ENCODE peak calls at places on chromosomes 4 and X, in nine cellular contexts. Y is cardiac fibroblast, Z is fibroblast of the aortic adventitia, P is retinal pigment epithelial cell, F is glutamatergic neuron, O is A549, B is activated B cell treated with CpG ODN at 0.5 μM for 24 hours, H is BJ, G is colonic mucosa. C is an unnamed sample.

GRCh38 chrX:96182366-96182765 is 502.3 kb upstream of the DIAPH2 start:
- DNase-seq in Y (peak), Z (peak), P (peak), F (peak), O (no peak), B (no peak), H (no peak), G (peak), C (peak)

GRCh38 chrX:100636321-100636991 is at the start of gene TSPAN6:
- DNase-seq in Y (peak), Z (peak), P (peak), F (peak), O (peak), B (peak), H (peak), G (peak), C (peak)

GRCh38 chrX:3690140-3690539 is 23.3 kb downstream of the PRKX start:
- DNase-seq in Y (no peak), Z (peak), P (no peak), F (no peak), O (no peak), B (no peak), H (no peak), G (no peak), C (no peak)

GRCh38 chrX:94515009-94515408 is 841.0 kb downstream of the FAM133A start:
- DNase-seq in Y (no peak), Z (no peak), P (no peak), F (no peak), O (no peak), B (no peak), H (no peak), G (no peak), C (no peak)

GRCh38 chr4:20698382-20698781 is 1.9 kb upstream of the PACRGL start:
- DNase-seq in Y (peak), Z (peak), P (no peak), F (no peak), O (no peak), B (no peak), H (no peak), G (no peak), C (no peak)

GRCh38 chrX:139203681-139204575 is 326.6 kb upstream of the F9 start:
- DNase-seq in Y (no peak), Z (peak), P (no peak), F (peak), O (no peak), B (no peak), H (no peak), G (no peak), C (peak)

GRCh38 chr4:165415910-165416309 is 37.1 kb downstream of the CPE start:
- DNase-seq in Y (no peak), Z (no peak), P (no peak), F (no peak), O (no peak), B (no peak), H (no peak), G (no peak), C (no peak)

GRCh38 chrX:41808042-41808441 is 84.1 kb downstream of the GPR82 start:
- DNase-seq in Y (peak), Z (peak), P (no peak), F (no peak), O (no peak), B (no peak), H (no peak), G (no peak), C (no peak)

GRCh38 chr4:112284166-112284565 is 1.5 kb downstream of the TIFA start:
- DNase-seq in Y (no peak), Z (peak), P (no peak), F (no peak), O (no peak), B (no peak), H (no peak), G (no peak), C (no peak)

GRCh38 chrX:28022371-28022770 is 41.1 kb upstream of the DCAF8L1 start:
- DNase-seq in Y (no peak), Z (no peak), P (no peak), F (no peak), O (no peak), B (no peak), H (no peak), G (no peak), C (no peak)

GRCh38 chr4:7905461-7905915 is 34.2 kb downstream of the AFAP1 start:
- DNase-seq in Y (no peak), Z (peak), P (no peak), F (no peak), O (no peak), B (no peak), H (peak), G (no peak), C (no peak)

GRCh38 chr4:10013722-10014121 is 7.6 kb downstream of the SLC2A9 start:
- DNase-seq in Y (peak), Z (no peak), P (no peak), F (peak), O (no peak), B (no peak), H (no peak), G (peak), C (peak)

GRCh38 chr4:108193891-108194672 is 25.4 kb upstream of the LEF1 start:
- DNase-seq in Y (no peak), Z (no peak), P (peak), F (no peak), O (no peak), B (no peak), H (peak), G (no peak), C (no peak)

GRCh38 chr4:126986005-126986404 is 646.8 kb upstream of the INTU start:
- DNase-seq in Y (no peak), Z (no peak), P (no peak), F (no peak), O (no peak), B (no peak), H (no peak), G (no peak), C (no peak)

GRCh38 chr4:138832563-138832962 is 183.0 kb upstream of the NOCT start:
- DNase-seq in Y (no peak), Z (no peak), P (no peak), F (no peak), O (no peak), B (no peak), H (no peak), G (no peak), C (no peak)

GRCh38 chrX:123324628-123325027 is 140.6 kb downstream of the GRIA3 start:
- DNase-seq in Y (no peak), Z (peak), P (no peak), F (no peak), O (no peak), B (no peak), H (no peak), G (no peak), C (no peak)

GRCh38 chr4:101948951-101949350 is 158.4 kb downstream of the BANK1 start:
- DNase-seq in Y (no peak), Z (no peak), P (no peak), F (no peak), O (no peak), B (no peak), H (no peak), G (no peak), C (no peak)

GRCh38 chr4:173990126-173990878 is 293.2 kb downstream of the FBXO8 start:
- DNase-seq in Y (peak), Z (peak), P (no peak), F (no peak), O (peak), B (no peak), H (no peak), G (no peak), C (peak)

GRCh38 chr4:143302526-143302925 is 34.1 kb upstream of the GAB1 start:
- DNase-seq in Y (peak), Z (peak), P (no peak), F (no peak), O (no peak), B (no peak), H (no peak), G (no peak), C (no peak)

GRCh38 chr4:83618431-83618830 is 82.5 kb downstream of the GPAT3 start:
- DNase-seq in Y (peak), Z (peak), P (peak), F (no peak), O (peak), B (no peak), H (peak), G (peak), C (no peak)

GRCh38 chr4:164304861-164305260 is 449.1 kb upstream of the SMIM31 start:
- DNase-seq in Y (no peak), Z (no peak), P (no peak), F (no peak), O (no peak), B (no peak), H (no peak), G (no peak), C (no peak)

GRCh38 chrX:120718969-120719368 is 89.1 kb upstream of the C1GALT1C1 start:
- DNase-seq in Y (no peak), Z (no peak), P (no peak), F (no peak), O (no peak), B (no peak), H (no peak), G (no peak), C (no peak)

GRCh38 chrX:12896935-12897334 is 9.5 kb upstream of the TLR8 start:
- DNase-seq in Y (no peak), Z (no peak), P (no peak), F (no peak), O (no peak), B (no peak), H (no peak), G (no peak), C (no peak)

GRCh38 chr4:82777857-82778525 is 20.6 kb downstream of the SCD5 start:
- DNase-seq in Y (no peak), Z (no peak), P (no peak), F (no peak), O (no peak), B (no peak), H (no peak), G (no peak), C (no peak)

GRCh38 chr4:84681488-84682274 is 98.8 kb downstream of the CDS1 start:
- DNase-seq in Y (peak), Z (peak), P (peak), F (no peak), O (no peak), B (no peak), H (peak), G (peak), C (no peak)
- TF ChIP-seq CTCF in Y (no peak), Z (peak), P (peak), F (no peak), O (no peak), B (no peak), H (peak), G (no peak), C (no peak)

GRCh38 chr4:53490965-53491622 is 100.2 kb downstream of the LNX1 start:
- DNase-seq in Y (peak), Z (peak), P (peak), F (no peak), O (peak), B (no peak), H (peak), G (peak), C (peak)
- TF ChIP-seq CTCF in Y (peak), Z (peak), P (peak), F (peak), O (peak), B (no peak), H (peak), G (peak), C (peak)

GRCh38 chr4:109816894-109817293 is 1.3 kb downstream of the GAR1 start:
- DNase-seq in Y (no peak), Z (no peak), P (no peak), F (no peak), O (no peak), B (no peak), H (no peak), G (no peak), C (no peak)

GRCh38 chr4:109816082-109816442 is 500 bp downstream of the GAR1 start:
- DNase-seq in Y (no peak), Z (no peak), P (no peak), F (peak), O (no peak), B (no peak), H (no peak), G (peak), C (peak)

GRCh38 chr4:109818268-109818667 is 2.7 kb downstream of the GAR1 start:
- DNase-seq in Y (no peak), Z (no peak), P (no peak), F (no peak), O (no peak), B (no peak), H (no peak), G (no peak), C (no peak)

GRCh38 chr4:109811707-109812106 is 3.9 kb upstream of the GAR1 start:
- DNase-seq in Y (no peak), Z (no peak), P (no peak), F (no peak), O (no peak), B (no peak), H (no peak), G (no peak), C (no peak)

GRCh38 chr4:109815151-109816081 is at the start of gene GAR1:
- DNase-seq in Y (peak), Z (peak), P (peak), F (peak), O (peak), B (peak), H (peak), G (peak), C (peak)
- TF ChIP-seq CTCF in Y (no peak), Z (no peak), P (no peak), F (no peak), O (no peak), B (no peak), H (no peak), G (no peak), C (no peak)

DNA sequence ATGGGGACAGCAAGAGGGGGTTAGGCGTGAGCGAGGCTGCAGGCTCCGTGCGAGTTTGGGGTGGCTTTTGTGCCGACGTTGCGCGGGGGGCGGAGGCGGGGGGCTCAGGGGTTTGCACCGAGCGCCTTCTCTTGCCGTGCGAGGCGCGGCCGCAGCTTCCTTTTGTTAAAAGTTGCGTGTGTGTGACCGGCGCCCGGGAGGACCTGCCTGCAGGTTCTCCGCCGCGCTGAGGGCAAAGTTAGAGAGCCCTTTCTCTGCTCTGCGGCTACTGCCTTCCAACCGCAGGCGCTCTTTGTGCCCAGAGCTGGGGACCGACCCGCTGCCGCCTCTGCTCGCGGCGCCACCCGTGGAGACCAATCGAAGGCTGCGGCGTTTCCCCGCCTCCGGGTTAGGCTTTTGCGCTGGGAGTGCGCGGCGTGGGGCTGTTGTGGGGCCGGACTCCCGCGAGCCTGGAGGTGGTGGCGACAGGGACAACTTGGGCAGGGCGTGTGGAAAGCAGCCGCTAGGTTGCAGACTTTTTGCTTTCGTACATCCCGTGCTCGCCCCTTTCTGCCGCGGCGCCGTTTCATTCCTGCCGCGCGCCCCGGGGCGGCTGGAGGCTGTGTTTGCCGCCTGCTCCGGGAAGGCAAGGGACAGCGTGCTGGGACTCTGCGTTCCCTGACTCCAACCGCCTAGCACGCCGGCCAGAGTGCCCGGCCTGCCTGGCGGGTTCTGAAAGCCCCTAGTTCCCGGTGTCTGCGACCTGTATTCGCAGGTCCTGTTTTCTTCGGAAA is 750 bp downstream of the KIT start:
- DNase-seq in Y (peak), Z (peak), P (no peak), F (peak), O (no peak), B (no peak), H (no peak), G (peak), C (peak)
- TF ChIP-seq CTCF in Y (no peak), Z (peak), P (peak), F (no peak), O (no peak), B (no peak), H (peak), G (no peak), C (no peak)

DNA sequence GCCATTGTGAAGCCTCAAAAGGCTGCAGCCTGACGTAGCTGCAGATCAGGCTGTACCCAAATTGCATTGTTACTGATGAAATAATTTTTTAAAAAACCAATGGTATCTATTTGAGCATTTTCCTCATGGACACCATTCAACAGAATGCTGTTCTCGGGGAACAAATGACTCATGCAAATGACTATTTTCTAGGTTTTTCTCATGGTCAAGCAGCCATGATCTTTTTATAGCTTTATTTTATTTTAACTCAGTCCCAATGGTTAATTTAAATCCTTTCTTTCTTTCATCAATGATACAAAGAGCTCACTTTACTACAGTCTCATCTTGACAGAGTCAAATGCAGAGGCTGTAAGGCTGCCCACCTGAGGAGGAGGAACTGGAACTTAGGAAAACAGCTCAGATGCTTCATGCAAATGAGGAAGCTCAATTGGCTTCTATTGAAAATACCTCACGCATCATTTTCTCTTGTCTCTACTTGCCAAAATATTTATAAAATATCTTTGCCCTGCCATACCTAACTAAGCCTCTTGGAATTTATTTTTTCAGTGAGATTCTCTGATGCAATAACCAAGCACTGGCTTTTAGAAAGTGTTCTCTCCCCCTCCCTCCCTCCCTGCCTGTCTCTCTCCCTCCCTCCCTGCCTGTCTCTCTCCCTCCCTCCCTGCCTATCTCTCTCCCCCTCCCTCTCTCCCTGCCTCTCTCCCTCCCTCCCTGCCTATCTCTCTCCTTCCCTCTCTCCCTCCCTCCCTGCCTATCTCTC is 81.0 kb downstream of the SORBS2 start:
- DNase-seq in Y (peak), Z (peak), P (no peak), F (no peak), O (no peak), B (no peak), H (no peak), G (no peak), C (no peak)
- TF ChIP-seq CTCF in Y (no peak), Z (peak), P (no peak), F (no peak), O (no peak), B (no peak), H (no peak), G (no peak), C (no peak)

GRCh38 chrX:129361566-129361965 is 161.7 kb downstream of the SMARCA1 start:
- DNase-seq in Y (no peak), Z (no peak), P (no peak), F (no peak), O (no peak), B (no peak), H (no peak), G (no peak), C (no peak)

GRCh38 chrX:129359269-129359668 is 164.0 kb downstream of the SMARCA1 start:
- DNase-seq in Y (no peak), Z (no peak), P (no peak), F (no peak), O (no peak), B (no peak), H (no peak), G (no peak), C (no peak)

GRCh38 chrX:129360175-129360574 is 163.1 kb downstream of the SMARCA1 start:
- DNase-seq in Y (peak), Z (peak), P (no peak), F (peak), O (peak), B (no peak), H (no peak), G (peak), C (peak)
- TF ChIP-seq CTCF in Y (peak), Z (peak), P (peak), F (peak), O (peak), B (no peak), H (peak), G (peak), C (peak)

GRCh38 chrX:76454456-76454927 is 27.0 kb downstream of the MAGEE1 start:
- DNase-seq in Y (peak), Z (peak), P (no peak), F (no peak), O (no peak), B (no peak), H (no peak), G (no peak), C (peak)
- TF ChIP-seq CTCF in Y (peak), Z (peak), P (peak), F (peak), O (peak), B (no peak), H (peak), G (peak), C (peak)

DNA sequence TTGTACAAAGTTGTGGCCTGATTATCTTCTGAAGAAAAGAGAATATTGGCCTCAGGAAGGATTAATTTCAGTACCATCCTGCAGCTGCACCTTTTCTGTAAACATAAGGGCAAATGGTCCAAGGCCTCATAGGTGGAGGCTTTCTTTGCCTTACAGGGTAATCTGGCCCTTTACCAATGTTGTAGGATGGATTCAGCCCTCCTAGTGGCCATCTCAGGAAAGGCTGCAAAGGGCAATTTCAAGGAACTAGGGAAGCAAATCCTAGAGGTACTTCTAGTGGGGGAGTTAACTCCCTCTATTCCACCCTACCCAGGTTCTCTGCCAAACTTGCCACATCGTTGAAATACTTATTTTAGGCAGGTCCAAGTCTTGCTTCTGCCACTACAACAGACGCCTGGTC is 57.6 kb downstream of the UGT2B11 start:
- DNase-seq in Y (peak), Z (peak), P (no peak), F (peak), O (no peak), B (no peak), H (no peak), G (no peak), C (peak)
- TF ChIP-seq CTCF in Y (peak), Z (peak), P (peak), F (peak), O (no peak), B (no peak), H (peak), G (no peak), C (peak)

DNA sequence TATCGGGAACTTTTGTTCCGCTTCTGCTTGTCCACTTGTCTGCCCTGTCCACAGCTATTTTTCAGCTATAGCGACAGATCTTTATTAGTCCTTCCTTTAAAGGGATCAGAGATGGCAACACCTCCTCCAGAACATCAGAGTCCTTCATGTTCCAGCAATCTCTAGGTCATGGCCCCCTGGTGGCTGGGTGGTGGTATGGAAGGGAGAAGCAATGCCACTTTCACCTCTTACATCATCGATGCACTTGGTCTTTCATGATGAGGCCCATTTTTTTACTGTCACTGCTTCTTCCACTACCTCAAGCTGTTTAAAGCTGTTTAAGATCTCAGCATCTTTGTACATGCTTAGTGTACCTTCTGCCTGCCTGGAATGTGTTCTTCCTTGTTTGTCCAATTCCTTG is 106.7 kb downstream of the ARHGAP6 start:
- DNase-seq in Y (no peak), Z (no peak), P (no peak), F (peak), O (peak), B (peak), H (no peak), G (peak), C (peak)
- TF ChIP-seq CTCF in Y (peak), Z (peak), P (peak), F (peak), O (no peak), B (no peak), H (peak), G (peak), C (peak)

C was measured in endothelial cell.